ENCODE peak calls at places on chromosomes 16 and 17, in six cellular contexts. A, C, R, M, U and K are unnamed samples.

GRCh38 chr17:48283390-48283789 is 146.6 kb downstream of the SKAP1 start:
- DNase-seq in A (no peak), U (no peak), R (no peak), M (no peak), C (no peak), K (no peak)

GRCh38 chr17:55416000-55416399 is 5.6 kb downstream of the MMD start:
- DNase-seq in A (no peak), R (no peak), U (peak), C (no peak), M (no peak), K (no peak)

GRCh38 chr17:77281024-77281903 is 140.5 kb downstream of the SEC14L1 start:
- DNase-seq in M (no peak), R (no peak), U (peak), A (peak), C (no peak), K (peak)

GRCh38 chr17:7577327-7578199 is 1.9 kb upstream of the CD68 start:
- DNase-seq in M (no peak), C (no peak), U (peak), R (no peak), A (no peak), K (no peak)

GRCh38 chr17:72614871-72615626 is 477.4 kb downstream of the SLC39A11 start:
- DNase-seq in C (peak), M (no peak), U (peak), R (no peak), A (no peak), K (no peak)

GRCh38 chr17:6330936-6331335 is 104.0 kb downstream of the AIPL1 start:
- DNase-seq in C (no peak), A (no peak), R (no peak), U (no peak), M (no peak), K (no peak)

GRCh38 chr17:16259926-16260325 is 42.9 kb downstream of the PIGL start:
- DNase-seq in C (no peak), M (no peak), R (no peak), A (no peak), U (peak), K (no peak)

GRCh38 chr16:82368041-82368440 is 198.0 kb upstream of the MPHOSPH6 start:
- DNase-seq in C (no peak), A (peak), U (no peak), R (peak), M (peak), K (peak)

GRCh38 chr17:1467898-1468492 is 12.0 kb upstream of the CRK start:
- DNase-seq in M (peak), U (peak), A (no peak), R (no peak), C (no peak), K (peak)

GRCh38 chr17:20916383-20916782 is 126.4 kb downstream of the USP22 start:
- DNase-seq in A (no peak), C (no peak), U (no peak), R (no peak), M (no peak), K (no peak)

GRCh38 chr17:32117399-32117798 is 24.9 kb upstream of the RHOT1 start:
- DNase-seq in A (no peak), U (no peak), C (no peak), R (no peak), M (no peak), K (no peak)

GRCh38 chr16:89958068-89958467 is 9.5 kb downstream of the DEF8 start:
- DNase-seq in U (peak), C (no peak), R (peak), M (peak), A (no peak), K (peak)

GRCh38 chr16:88672776-88673175 is 9.9 kb upstream of the MVD start:
- DNase-seq in M (no peak), A (no peak), U (peak), C (no peak), R (no peak), K (no peak)

GRCh38 chr16:69937465-69937951 is 13.6 kb upstream of the CLEC18A start:
- DNase-seq in A (no peak), M (no peak), R (peak), C (no peak), U (peak), K (no peak)

GRCh38 chr16:30805370-30806169 is 18.6 kb upstream of the ZNF629 start:
- DNase-seq in C (peak), A (peak), M (peak), U (peak), R (peak), K (peak)

GRCh38 chr17:16973760-16974540 is 2.0 kb upstream of the TNFRSF13B start:
- DNase-seq in U (no peak), M (no peak), R (no peak), A (no peak), C (no peak), K (no peak)

GRCh38 chr17:57938061-57938502 is 17.1 kb downstream of the CUEDC1 start:
- DNase-seq in U (peak), R (no peak), C (no peak), M (no peak), A (no peak), K (no peak)

GRCh38 chr17:54117452-54117851 is 294.7 kb downstream of the KIF2B start:
- DNase-seq in R (no peak), A (no peak), C (no peak), M (no peak), U (no peak), K (no peak)
- H3K4me3 ChIP-seq in R (no peak), A (no peak), C (no peak), M (no peak), U (no peak), K (no peak)

GRCh38 chr17:51913491-51913890 is 245.0 kb downstream of the CA10 start:
- DNase-seq in U (no peak), A (no peak), C (no peak), M (no peak), R (no peak), K (no peak)

GRCh38 chr17:51908841-51909537 is 249.5 kb downstream of the CA10 start:
- DNase-seq in U (no peak), C (no peak), R (no peak), M (no peak), A (no peak), K (no peak)

GRCh38 chr17:51914613-51915012 is 243.9 kb downstream of the CA10 start:
- DNase-seq in M (no peak), C (no peak), U (no peak), A (no peak), R (no peak), K (no peak)

GRCh38 chr17:51909971-51910370 is 248.5 kb downstream of the CA10 start:
- DNase-seq in A (no peak), M (no peak), C (no peak), R (no peak), U (no peak), K (no peak)

DNA sequence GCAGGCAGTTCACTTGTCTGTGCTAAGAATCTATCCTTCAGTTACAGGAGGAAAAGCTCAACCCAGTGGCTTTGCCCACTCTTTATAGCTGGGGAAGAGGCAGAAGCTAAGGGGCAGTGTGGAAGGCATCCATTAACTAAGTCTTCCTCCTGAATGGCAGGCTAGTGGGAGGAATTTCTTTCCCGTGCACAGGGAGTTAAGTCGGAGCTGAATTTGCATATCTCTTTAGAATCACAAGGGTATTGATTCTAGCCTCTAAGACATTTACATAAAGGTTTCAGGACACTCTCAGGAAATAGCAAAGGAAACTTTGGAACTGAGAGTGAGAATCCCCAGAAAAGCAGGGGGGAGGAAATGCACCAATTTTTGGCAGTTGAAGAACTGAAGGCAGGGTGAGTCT is 245.6 kb downstream of the CA10 start:
- DNase-seq in C (no peak), R (no peak), U (no peak), A (no peak), M (no peak), K (no peak)
- H3K4me3 ChIP-seq in C (no peak), R (no peak), U (no peak), A (no peak), M (no peak), K (no peak)

GRCh38 chr17:19005442-19005773 is 844 bp upstream of the FAM83G start:
- DNase-seq in M (no peak), A (no peak), R (no peak), C (no peak), U (no peak), K (no peak)
- H3K4me3 ChIP-seq in M (no peak), A (no peak), R (no peak), C (no peak), U (no peak), K (no peak)

GRCh38 chr16:85946680-85947510 is 47.9 kb downstream of the IRF8 start:
- DNase-seq in U (no peak), A (no peak), R (no peak), C (no peak), M (peak), K (no peak)

GRCh38 chr16:85947511-85948509 is 48.8 kb downstream of the IRF8 start:
- DNase-seq in M (no peak), R (no peak), U (no peak), A (no peak), C (no peak), K (no peak)

GRCh38 chr16:85949787-85950186 is 50.8 kb downstream of the IRF8 start:
- DNase-seq in U (no peak), C (no peak), M (no peak), R (no peak), A (no peak), K (no peak)

GRCh38 chr16:85950519-85950918 is 51.6 kb downstream of the IRF8 start:
- DNase-seq in C (no peak), R (no peak), A (no peak), M (no peak), U (no peak), K (no peak)

DNA sequence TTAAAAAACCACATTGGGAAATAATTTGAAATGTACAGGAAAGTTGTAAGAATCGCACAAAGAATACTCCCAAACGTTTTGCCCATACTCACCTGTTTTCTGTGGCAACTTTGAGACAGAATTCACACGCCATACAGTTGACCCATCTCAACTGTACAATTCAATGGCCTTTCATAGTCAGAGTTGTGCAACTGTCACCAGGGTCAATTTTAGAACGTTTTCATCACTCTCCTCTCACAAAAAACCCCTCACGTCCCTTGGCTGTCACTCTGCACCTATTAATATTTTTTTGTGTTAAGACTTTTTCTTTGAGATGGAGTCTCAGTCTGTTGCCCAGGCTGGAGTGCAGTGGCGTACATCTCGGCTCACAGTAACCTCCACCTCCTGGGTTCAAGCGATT is 49.9 kb downstream of the IRF8 start:
- DNase-seq in U (no peak), A (no peak), R (no peak), C (no peak), M (no peak), K (no peak)
- H3K4me3 ChIP-seq in U (no peak), A (no peak), R (no peak), C (no peak), M (no peak), K (no peak)

GRCh38 chr16:86567701-86568571 is 1.3 kb downstream of the FOXC2 start:
- DNase-seq in A (no peak), M (no peak), C (no peak), U (peak), R (peak), K (no peak)
- H3K4me3 ChIP-seq in A (peak), M (no peak), C (peak), U (peak), R (peak), K (peak)

DNA sequence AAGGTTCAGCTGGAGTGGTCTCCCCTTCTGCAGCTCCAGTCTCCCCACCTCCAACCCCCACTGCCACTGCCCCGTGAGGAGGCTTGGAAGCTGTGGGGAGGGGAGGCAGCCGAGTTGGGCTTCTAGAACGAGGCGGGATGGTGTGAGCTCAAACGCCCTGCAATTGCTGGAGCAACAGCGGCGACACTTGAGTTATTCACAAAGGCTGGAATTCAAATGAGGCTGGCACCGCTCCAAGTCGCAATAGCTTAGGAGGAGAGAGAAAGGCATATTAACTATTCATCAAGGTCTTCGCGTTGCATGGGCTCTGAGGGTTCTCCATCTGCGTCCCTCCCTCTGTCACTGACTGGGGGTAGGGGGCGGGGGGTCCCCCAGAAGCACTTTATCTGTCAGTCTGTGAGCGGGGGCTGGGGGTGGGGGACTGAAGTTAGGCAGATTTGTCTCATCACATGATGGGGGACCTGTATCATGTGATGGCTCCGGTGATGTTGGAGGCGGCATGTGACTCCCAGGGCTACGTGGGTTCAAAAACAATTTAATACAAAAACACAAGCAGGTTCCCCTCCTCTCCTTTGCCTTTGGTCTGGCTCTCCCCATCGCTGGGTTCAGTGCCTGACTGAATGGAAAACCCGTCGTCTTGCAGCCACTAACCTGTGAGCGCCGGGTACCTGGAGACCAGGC is 70.5 kb downstream of the RBBP6 start:
- DNase-seq in A (peak), R (peak), U (peak), C (peak), M (no peak), K (peak)
- H3K4me3 ChIP-seq in A (peak), R (no peak), U (peak), C (peak), M (no peak), K (peak)

DNA sequence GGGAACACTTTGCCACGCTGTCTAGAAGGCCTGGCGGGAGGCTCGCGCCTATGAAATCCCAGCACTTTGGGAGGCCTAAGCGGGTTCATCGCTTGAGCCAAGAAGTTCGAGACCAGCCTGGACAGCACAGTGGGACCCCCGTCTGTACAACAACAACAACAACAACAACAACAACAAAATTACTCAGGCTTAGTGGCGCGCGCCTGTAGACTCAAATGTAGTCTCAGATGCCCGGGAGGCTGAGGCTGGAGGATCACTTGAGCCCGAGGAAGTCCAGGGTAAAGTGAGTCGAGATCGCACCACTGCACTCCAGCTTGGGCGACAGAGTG is 297 bp upstream of the SLFN13 start:
- DNase-seq in C (no peak), R (no peak), U (no peak), A (no peak), M (no peak), K (no peak)
- H3K4me3 ChIP-seq in C (peak), R (peak), U (peak), A (peak), M (peak), K (peak)

GRCh38 chr17:79304907-79305306 is 230.3 kb downstream of the ENGASE start:
- DNase-seq in U (no peak), A (no peak), M (no peak), C (no peak), R (no peak), K (no peak)
- H3K4me3 ChIP-seq in U (no peak), A (no peak), M (no peak), C (no peak), R (no peak), K (no peak)

GRCh38 chr16:86522639-86523038 is 12.3 kb downstream of the FOXF1 start:
- DNase-seq in U (no peak), M (no peak), R (no peak), A (no peak), C (no peak), K (no peak)

GRCh38 chr16:86521236-86522197 is 11.2 kb downstream of the FOXF1 start:
- DNase-seq in R (no peak), C (no peak), A (no peak), M (no peak), U (peak), K (no peak)

GRCh38 chr16:86519649-86520316 is 9.5 kb downstream of the FOXF1 start:
- DNase-seq in U (peak), M (peak), R (no peak), A (peak), C (no peak), K (peak)

GRCh38 chr16:86519007-86519648 is 8.8 kb downstream of the FOXF1 start:
- DNase-seq in R (no peak), C (no peak), M (no peak), U (peak), A (no peak), K (no peak)

DNA sequence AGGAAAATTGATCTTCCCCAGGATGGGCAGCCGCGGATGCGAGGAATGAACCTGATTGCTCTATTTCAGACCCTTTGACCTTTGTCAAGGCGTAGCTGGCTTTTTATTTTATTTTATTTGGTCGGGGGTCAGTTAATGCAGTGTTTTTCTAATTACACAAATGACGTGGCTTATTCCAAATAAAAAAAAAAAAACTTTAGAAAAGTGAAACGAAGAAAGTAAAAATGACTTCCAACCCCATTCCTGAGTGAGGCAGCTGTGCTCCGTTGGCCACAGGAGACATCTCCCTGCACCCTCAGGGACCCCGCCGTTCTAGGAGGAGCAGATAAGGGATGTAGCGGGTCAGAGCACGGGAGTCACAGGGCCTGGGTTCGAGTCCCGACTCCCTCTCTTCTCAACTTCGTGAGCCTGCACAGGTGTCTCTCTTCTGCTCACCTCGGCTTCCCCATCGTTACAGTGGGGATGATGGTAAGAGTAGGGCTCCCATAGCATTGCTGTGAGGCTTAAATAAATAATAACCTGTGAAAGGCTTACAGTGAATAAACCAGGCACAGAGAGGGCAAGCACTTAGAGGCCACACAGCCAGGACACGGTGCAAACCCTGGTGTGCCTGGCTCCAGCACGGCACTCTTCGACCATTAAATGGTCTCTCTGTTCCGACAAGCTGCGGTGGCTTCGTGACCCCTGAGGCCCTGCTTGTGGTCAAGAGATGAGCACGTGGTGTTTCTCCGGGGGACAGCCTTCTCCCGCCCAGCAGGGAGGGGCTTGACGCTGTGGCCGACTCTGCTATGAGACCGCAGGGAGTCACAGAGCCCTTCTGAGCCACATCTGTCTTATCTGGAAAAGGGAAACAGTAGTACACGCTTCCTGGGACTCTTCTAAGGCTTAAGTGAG is 10.2 kb downstream of the FOXF1 start:
- DNase-seq in A (no peak), U (peak), M (no peak), R (no peak), C (no peak), K (no peak)
- H3K4me3 ChIP-seq in A (peak), U (peak), M (no peak), R (no peak), C (no peak), K (no peak)

GRCh38 chr16:73536931-73537330 is 489.0 kb upstream of the ZFHX3 start:
- DNase-seq in U (no peak), A (no peak), C (no peak), M (no peak), R (no peak), K (no peak)
- H3K4me3 ChIP-seq in U (no peak), A (no peak), C (no peak), M (no peak), R (no peak), K (no peak)